ENCODE peak calls at places on chromosomes 6 and 20, in four cellular contexts. T is prostate gland, K is astrocyte, O is tibial artery. Y is an unnamed sample.

GRCh38 chr6:144353871-144354314 is 68.8 kb downstream of the UTRN start:
- DNase-seq in T (no peak), O (no peak), K (no peak), Y (no peak)

GRCh38 chr20:37527638-37528441 is at the start of gene BLCAP:
- DNase-seq in T (peak), O (peak), K (peak), Y (peak)

GRCh38 chr6:121222656-121223055 is 111.6 kb downstream of the TBC1D32 start:
- DNase-seq in T (no peak), O (no peak), K (peak), Y (peak)

GRCh38 chr20:37223053-37223452 is 38.6 kb downstream of the GHRH start:
- DNase-seq in T (no peak), K (peak), O (peak), Y (peak)

GRCh38 chr6:91637217-91637616 is 1050.3 kb upstream of the MAP3K7 start:
- DNase-seq in T (no peak), O (no peak), K (no peak), Y (no peak)

GRCh38 chr6:133983099-133983939 is 30.3 kb downstream of the TBPL1 start:
- DNase-seq in T (no peak), K (peak), O (no peak), Y (no peak)

GRCh38 chr6:16805190-16805860 is 44.1 kb upstream of the ATXN1 start:
- DNase-seq in O (no peak), K (peak), T (no peak), Y (no peak)

GRCh38 chr20:52953020-52953419 is 19.1 kb upstream of the TSHZ2 start:
- DNase-seq in O (no peak), K (peak), T (no peak), Y (no peak)

GRCh38 chr20:61982240-61982950 is 83.3 kb downstream of the TAF4 start:
- DNase-seq in O (no peak), K (no peak), T (no peak), Y (no peak)

GRCh38 chr6:42962096-42962495 is 1.5 kb downstream of the GNMT start:
- DNase-seq in T (no peak), O (no peak), K (no peak), Y (no peak)
- TF ChIP-seq CTCF in T (no peak), O (no peak), K (no peak), Y (no peak)

GRCh38 chr6:75489025-75489424 is 4.6 kb downstream of the FILIP1 start:
- DNase-seq in T (no peak), K (no peak), O (no peak), Y (no peak)
- H3K4me3 ChIP-seq in T (no peak), K (no peak), O (peak), Y (no peak)

DNA sequence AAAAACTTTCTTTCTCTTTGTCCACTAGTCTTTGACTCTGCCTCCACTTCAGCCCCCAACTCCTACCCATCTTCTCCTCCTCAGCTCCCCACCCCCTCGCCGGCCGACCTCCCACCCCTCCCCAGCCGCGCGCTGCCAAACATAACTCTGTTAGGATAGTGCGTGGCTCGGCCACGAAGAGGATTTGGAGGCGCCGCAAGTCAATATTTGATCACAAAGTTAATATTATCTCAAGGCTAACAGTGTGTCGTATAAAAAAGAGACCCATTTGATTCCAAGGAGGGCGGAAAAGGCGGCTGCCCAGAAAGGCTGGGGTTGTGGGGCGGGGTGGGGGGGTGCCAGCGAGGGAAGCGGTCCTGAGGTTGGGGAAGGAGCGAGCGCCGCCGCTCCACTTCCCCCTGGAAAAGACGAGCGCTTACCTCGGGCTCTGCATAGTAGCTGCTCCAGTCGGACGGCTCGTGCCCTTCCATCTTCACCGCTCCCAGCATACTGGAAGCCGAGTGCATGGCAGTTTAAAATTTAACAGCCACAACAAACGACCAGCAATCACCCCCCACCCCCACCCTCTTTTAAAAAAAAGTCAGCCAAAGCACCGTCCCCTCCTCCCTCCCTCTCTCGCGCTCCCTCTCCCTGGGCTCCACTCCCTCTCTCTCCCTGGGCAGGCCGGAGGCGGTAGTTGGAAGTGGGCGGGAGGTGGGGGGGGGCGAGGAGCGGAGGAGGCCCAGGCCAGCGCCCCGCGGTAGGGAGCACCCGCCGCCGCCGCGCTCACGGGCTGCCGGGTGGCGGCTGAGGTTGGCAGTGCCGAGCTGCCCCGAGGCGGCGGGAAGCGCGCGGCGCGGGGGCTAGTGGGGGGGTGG is at the start of gene FOXA2:
- DNase-seq in O (no peak), T (no peak), K (no peak), Y (no peak)
- H3K27ac ChIP-seq in O (no peak), T (no peak), K (no peak), Y (no peak)

DNA sequence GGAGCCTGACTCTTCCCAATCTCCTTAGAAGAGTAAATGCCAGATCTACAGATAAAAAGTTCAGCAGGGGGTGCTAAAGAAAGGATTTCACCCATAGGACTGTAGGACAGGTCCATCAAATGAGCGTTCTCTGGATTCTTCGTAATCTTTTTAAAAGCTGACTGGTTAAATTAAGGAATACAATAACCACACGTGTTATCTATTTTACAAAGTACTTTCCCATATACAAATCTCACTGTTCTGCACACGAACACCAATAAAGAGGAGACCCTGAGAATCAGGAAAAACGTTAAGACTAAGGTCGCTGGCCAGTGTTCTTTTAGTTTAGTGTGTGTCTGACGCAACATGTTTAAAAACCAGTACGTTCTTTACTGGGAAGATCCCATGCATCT is 542 bp downstream of the TUBE1 start:
- DNase-seq in T (no peak), K (peak), O (no peak), Y (no peak)
- TF ChIP-seq CTCF in T (no peak), K (peak), O (no peak), Y (peak)

DNA sequence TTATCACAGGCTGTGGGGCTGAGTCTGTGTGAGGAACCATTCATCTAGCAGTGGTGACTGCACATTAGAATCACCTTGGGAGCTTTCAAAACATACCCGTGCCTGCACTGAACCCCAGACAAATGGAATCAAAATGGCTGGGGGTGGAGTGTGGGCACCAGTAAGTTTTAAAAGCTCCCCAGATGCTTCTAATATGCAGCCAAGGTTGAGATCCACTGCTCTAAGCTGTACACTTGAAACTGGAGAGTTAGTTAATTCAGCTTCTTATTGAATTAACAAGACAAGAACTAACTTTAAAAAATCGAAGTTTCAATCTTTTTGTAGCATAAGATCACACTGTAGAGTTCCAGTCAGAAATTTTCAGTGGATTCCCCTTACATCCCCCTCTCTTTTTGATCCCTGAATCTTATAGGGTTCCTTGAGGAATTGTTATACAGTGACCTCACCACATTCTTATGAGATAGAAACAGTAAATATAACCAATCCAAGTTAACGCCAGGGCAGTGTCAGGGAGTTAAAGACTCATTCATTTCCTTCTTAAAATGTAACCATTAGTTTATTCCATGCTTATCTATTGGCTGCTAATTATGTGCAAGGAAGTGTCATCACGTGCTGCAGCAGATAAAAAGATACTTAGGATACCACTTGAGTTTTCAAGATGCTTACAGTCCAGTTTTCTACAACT is 29.9 kb upstream of the GMDS start:
- DNase-seq in O (no peak), T (no peak), K (peak), Y (peak)
- H3K4me3 ChIP-seq in O (no peak), T (no peak), K (no peak), Y (no peak)

GRCh38 chr6:33698494-33698893 is 13.0 kb downstream of the UQCC2 start:
- DNase-seq in O (no peak), T (no peak), K (no peak), Y (no peak)
- H3K27ac ChIP-seq in O (no peak), T (peak), K (no peak), Y (no peak)

GRCh38 chr6:66423047-66423446 is 716.0 kb upstream of the EYS start:
- DNase-seq in O (no peak), T (no peak), K (no peak), Y (no peak)

GRCh38 chr6:66418906-66419305 is 711.9 kb upstream of the EYS start:
- DNase-seq in T (no peak), K (no peak), O (no peak), Y (no peak)

DNA sequence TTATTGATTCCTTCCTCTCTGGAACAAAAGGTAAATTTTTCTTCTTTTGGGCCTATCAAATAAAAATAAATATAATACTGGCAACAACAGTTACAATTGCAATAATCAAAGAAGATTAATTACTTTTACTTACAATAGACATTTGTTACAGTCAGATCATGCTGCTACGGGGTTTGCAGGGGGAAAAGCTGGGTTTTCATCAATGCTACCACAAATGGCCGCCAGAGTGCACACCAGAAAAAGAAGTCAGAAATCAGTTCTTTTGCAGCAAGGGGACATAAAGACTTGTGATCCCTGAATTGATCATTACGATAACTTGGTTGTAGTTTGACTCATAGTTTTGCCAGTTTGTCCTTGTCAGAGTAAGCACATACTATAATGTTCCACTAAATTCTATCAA is 714.5 kb upstream of the EYS start:
- DNase-seq in K (no peak), O (no peak), T (no peak), Y (no peak)
- TF ChIP-seq CTCF in K (peak), O (peak), T (no peak), Y (peak)

GRCh38 chr6:43278524-43279078 is 19.5 kb upstream of the SLC22A7 start:
- DNase-seq in O (no peak), K (peak), T (no peak), Y (no peak)
- H3K4me3 ChIP-seq in O (no peak), K (no peak), T (no peak), Y (no peak)